ENCODE peak calls at places on chromosomes 3 and 15, in nine cellular contexts. A, P, Q, D, V, H, G, K and F are unnamed samples.

GRCh38 chr3:174035317-174035886 is 637.9 kb downstream of the NLGN1 start:
- DNase-seq in A (no peak), P (peak; percentile 5), Q (no peak), D (peak; percentile 20), V (peak; percentile 3), H (no peak), G (no peak), K (no peak), F (no peak)

GRCh38 chr3:15758297-15758696 is 39.5 kb downstream of the ANKRD28 start:
- DNase-seq in A (no peak), P (no peak), Q (no peak), D (no peak), V (peak; percentile 51), H (no peak), G (no peak), K (no peak), F (no peak)

GRCh38 chr3:149128856-149129255 is 582 bp upstream of the HPS3 start:
- DNase-seq in A (no peak), P (no peak), Q (no peak), D (no peak), V (peak; percentile 32), H (no peak), G (no peak), K (peak; percentile 13), F (no peak)

GRCh38 chr3:138332472-138333073 is 2.9 kb upstream of the NME9 start:
- DNase-seq in A (peak; percentile 39), P (peak; percentile 26), Q (peak; percentile 25), D (peak; percentile 50), V (peak; percentile 70), H (peak; percentile 59), G (peak; percentile 50), K (peak; percentile 50), F (peak; percentile 51)

GRCh38 chr3:14267976-14268375 is 89.4 kb downstream of the LSM3 start:
- DNase-seq in A (no peak), P (no peak), Q (no peak), D (no peak), V (no peak), H (no peak), G (no peak), K (no peak), F (peak; percentile 53)

GRCh38 chr3:118882353-118882947 is 152.2 kb downstream of the IGSF11 start:
- DNase-seq in A (peak; percentile 49), P (peak; percentile 80), Q (peak; percentile 79), D (peak; percentile 58), V (peak; percentile 68), H (peak; percentile 85), G (peak; percentile 39), K (peak; percentile 56), F (peak; percentile 83)

GRCh38 chr15:29124581-29125381 is 144.8 kb downstream of the NSMCE3 start:
- DNase-seq in A (peak; percentile 73), P (no peak), Q (peak; percentile 42), D (no peak), V (peak; percentile 39), H (peak; percentile 51), G (no peak), K (no peak), F (peak; percentile 28)

GRCh38 chr3:118980832-118981231 is 53.8 kb downstream of the IGSF11 start:
- DNase-seq in A (no peak), P (no peak), Q (no peak), D (no peak), V (no peak), H (no peak), G (no peak), K (no peak), F (no peak)

GRCh38 chr15:74136584-74137543 is 6.5 kb downstream of the ISLR2 start:
- DNase-seq in A (no peak), P (no peak), Q (no peak), D (no peak), V (peak; percentile 31), H (peak; percentile 38), G (no peak), K (no peak), F (no peak)

GRCh38 chr15:89801471-89802205 is 13.0 kb downstream of the ANPEP start:
- DNase-seq in A (no peak), P (no peak), Q (no peak), D (no peak), V (no peak), H (no peak), G (peak; percentile 29), K (no peak), F (no peak)

GRCh38 chr15:32100286-32100685 is 70.0 kb downstream of the CHRNA7 start:
- DNase-seq in A (no peak), P (no peak), Q (peak; percentile 42), D (no peak), V (no peak), H (no peak), G (no peak), K (no peak), F (no peak)

GRCh38 chr3:59163953-59164352 is 114.1 kb upstream of the CFAP20DC start:
- DNase-seq in A (no peak), P (no peak), Q (no peak), D (no peak), V (peak; percentile 3), H (no peak), G (no peak), K (no peak), F (peak; percentile 4)

GRCh38 chr3:29348311-29348710 is 67.4 kb downstream of the RBMS3 start:
- DNase-seq in A (no peak), P (no peak), Q (no peak), D (no peak), V (no peak), H (no peak), G (no peak), K (no peak), F (no peak)

GRCh38 chr3:49158108-49158709 is 7.9 kb downstream of the CCDC71 start:
- DNase-seq in A (peak; percentile 28), P (peak; percentile 49), Q (peak; percentile 63), D (peak; percentile 62), V (peak; percentile 25), H (peak; percentile 87), G (peak; percentile 54), K (peak; percentile 72), F (peak; percentile 48)

GRCh38 chr3:62611541-62612240 is 238.3 kb upstream of the FEZF2 start:
- DNase-seq in A (no peak), P (no peak), Q (no peak), D (no peak), V (peak; percentile 68), H (no peak), G (no peak), K (no peak), F (no peak)

GRCh38 chr3:101703169-101703568 is 16.7 kb upstream of the RPL24 start:
- DNase-seq in A (peak; percentile 52), P (no peak), Q (no peak), D (no peak), V (no peak), H (no peak), G (no peak), K (no peak), F (peak; percentile 82)

GRCh38 chr3:54223063-54223462 is 100.7 kb downstream of the CACNA2D3 start:
- DNase-seq in A (no peak), P (no peak), Q (no peak), D (no peak), V (no peak), H (no peak), G (no peak), K (no peak), F (peak; percentile 22)

GRCh38 chr3:50503504-50503903 is at the start of gene CACNA2D2:
- DNase-seq in A (peak; percentile 15), P (peak; percentile 80), Q (peak; percentile 92), D (peak; percentile 37), V (peak; percentile 38), H (peak; percentile 77), G (peak; percentile 96), K (no peak), F (peak; percentile 54)
- TF ChIP-seq EZH2phosphoT487 in A (no peak), P (no peak), Q (no peak), D (no peak), V (no peak), H (no peak), G (no peak), K (no peak), F (no peak)

GRCh38 chr3:177931346-177931745 is 604.9 kb upstream of the KCNMB2 start:
- DNase-seq in A (no peak), P (no peak), Q (no peak), D (no peak), V (peak; percentile 37), H (no peak), G (no peak), K (no peak), F (peak; percentile 81)
- H3K27ac ChIP-seq in A (no peak overlapping the region), P (no peak overlapping the region), Q (no peak overlapping the region), D (no peak overlapping the region), V (no peak overlapping the region), H (no peak overlapping the region), G (peak overlapping the region; percentile 30), K (no peak overlapping the region), F (peak overlapping the region; percentile 96)

GRCh38 chr15:66931768-66932633 is 133.4 kb upstream of the SMAD3 start:
- DNase-seq in A (peak; percentile 52), P (peak; percentile 78), Q (peak; percentile 85), D (no peak), V (peak; percentile 72), H (peak; percentile 27), G (no peak), K (no peak), F (peak; percentile 84)
- H3K4me2 ChIP-seq in A (peak overlapping the region; percentile 84), P (peak overlapping the region; percentile 39), Q (peak overlapping the region; percentile 63), D (no peak overlapping the region), V (peak overlapping the region; percentile 71), H (peak overlapping the region; percentile 25), G (peak overlapping the region; percentile 73), K (no peak overlapping the region), F (peak overlapping the region; percentile 85)

GRCh38 chr3:145953316-145953715 is 207.7 kb downstream of the PLOD2 start:
- DNase-seq in A (no peak), P (no peak), Q (no peak), D (no peak), V (peak; percentile 33), H (no peak), G (no peak), K (no peak), F (no peak)
- TF ChIP-seq EZH2phosphoT487 in A (no peak), P (no peak), Q (no peak), D (no peak), V (no peak), H (no peak), G (no peak), K (no peak), F (no peak)

DNA sequence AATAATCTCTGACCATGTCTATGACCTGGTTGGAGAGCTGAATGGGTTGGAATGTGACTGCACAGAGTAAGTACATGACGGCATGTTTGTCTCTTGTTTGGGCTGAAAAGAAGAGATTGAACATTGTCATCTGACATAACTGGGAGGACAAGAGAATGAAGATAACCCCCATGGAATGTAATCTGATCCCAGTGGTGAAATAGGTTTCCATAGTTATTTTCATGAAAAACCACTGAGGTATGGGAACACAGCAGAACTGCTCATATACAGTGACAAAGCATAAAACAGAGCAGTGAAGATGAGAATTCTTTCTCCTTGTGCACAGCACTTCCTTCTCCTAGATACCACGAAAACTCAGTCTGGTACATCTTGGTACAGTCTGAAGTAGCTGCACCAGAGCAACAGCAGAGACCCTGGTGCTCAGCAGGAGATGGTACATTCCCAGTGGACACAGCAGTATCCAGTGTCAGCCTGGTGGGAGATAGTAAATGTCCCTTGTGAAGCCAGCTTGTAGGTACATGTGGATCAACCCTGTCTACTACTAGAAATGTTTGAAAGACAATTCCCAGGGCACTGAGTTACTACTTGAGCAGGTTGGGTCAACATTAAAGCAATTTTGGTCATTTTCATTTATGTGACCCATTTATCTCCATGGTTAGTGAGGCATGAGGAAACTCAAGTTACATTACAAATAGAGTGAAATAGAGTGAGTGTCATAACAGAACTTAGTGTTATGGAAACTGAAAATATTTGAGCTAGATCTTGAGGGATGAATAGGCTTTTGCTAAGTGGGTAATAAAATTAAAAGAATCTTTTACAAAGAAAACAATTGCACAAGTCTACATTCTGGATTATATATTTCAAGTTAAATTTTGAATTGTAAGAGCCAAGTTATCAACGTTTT is 178.3 kb downstream of the SUCNR1 start:
- DNase-seq in A (no peak), P (no peak), Q (no peak), D (no peak), V (peak; percentile 65), H (no peak), G (no peak), K (no peak), F (peak; percentile 19)
- H3K27ac ChIP-seq in A (no peak overlapping the region), P (peak overlapping the region; percentile 43), Q (no peak overlapping the region), D (no peak overlapping the region), V (peak overlapping the region; percentile 77), H (no peak overlapping the region), G (peak overlapping the region; percentile 53), K (no peak overlapping the region), F (no peak overlapping the region)